ENCODE peak calls at places on chromosome 7, in nine cellular contexts. G is heart left ventricle; K is NCI-H1105; Q is HS-5; U is stimulated activated naive CD8-positive, alpha-beta T cell treated with anti-CD3 and anti-CD28 coated beads, Interleukin-15, Interleukin-2, amounts not matched to agents 100 U/mL and 50 U/mL, for 24 hours; Y is endothelial cell; I is stimulated activated CD4-positive, alpha-beta T cell treated with anti-CD3 and anti-CD28 coated beads, TNF-alpha, amount 100 ng/mL, for 4 hours; H is AG04450; L is ovary. P is an unnamed sample.
A peak's percentile ranks its signal among the peaks of the same experiment; 100 is the strongest.

GRCh38 chr7:105246195-105247078 is 142.3 kb downstream of the SRPK2 start:
- DNase-seq in G (no peak), K (no peak), Q (no peak), U (no peak), Y (no peak), I (no peak), H (no peak), L (no peak), P (no peak)

GRCh38 chr7:80218723-80219122 is 84.1 kb downstream of the GNAI1 start:
- DNase-seq in G (no peak), K (no peak), Q (peak; percentile 63), U (no peak), Y (no peak), I (no peak), H (peak; percentile 45), L (no peak), P (no peak)

GRCh38 chr7:138752568-138753518 is 45.0 kb upstream of the TMEM213 start:
- DNase-seq in G (peak; percentile 70), K (peak; percentile 82), Q (no peak), U (peak; percentile 83), Y (no peak), I (peak; percentile 90), H (no peak), L (no peak), P (no peak)

GRCh38 chr7:158072889-158073730 is 514.5 kb downstream of the PTPRN2 start:
- DNase-seq in G (no peak), K (no peak), Q (no peak), U (no peak), Y (no peak), I (no peak), H (no peak), L (no peak), P (no peak)

GRCh38 chr7:12581897-12582296 is 11.4 kb downstream of the SCIN start:
- DNase-seq in G (no peak), K (no peak), Q (peak; percentile 70), U (no peak), Y (no peak), I (no peak), H (peak; percentile 3), L (no peak), P (no peak)

GRCh38 chr7:65951837-65952578 is 30.0 kb downstream of the GUSB start:
- DNase-seq in G (no peak), K (no peak), Q (no peak), U (no peak), Y (no peak), I (no peak), H (no peak), L (no peak), P (no peak)

GRCh38 chr7:5077740-5078139 is 32.1 kb downstream of the RBAK start:
- DNase-seq in G (no peak), K (peak; percentile 35), Q (no peak), U (no peak), Y (no peak), I (no peak), H (no peak), L (no peak), P (no peak)

GRCh38 chr7:40047661-40048060 is 86.8 kb downstream of the MPLKIP start:
- DNase-seq in G (no peak), K (no peak), Q (no peak), U (no peak), Y (no peak), I (no peak), H (no peak), L (no peak), P (no peak)

GRCh38 chr7:30276203-30276900 is 8.0 kb upstream of the ZNRF2 start:
- DNase-seq in G (no peak), K (peak; percentile 5), Q (no peak), U (peak; percentile 51), Y (peak; percentile 51), I (no peak), H (no peak), L (peak; percentile 43), P (peak; percentile 70)

GRCh38 chr7:151550601-151551286 is 31.0 kb upstream of the RHEB start:
- DNase-seq in G (no peak), K (no peak), Q (no peak), U (no peak), Y (no peak), I (no peak), H (peak; percentile 79), L (no peak), P (no peak)

GRCh38 chr7:35605760-35606159 is 89.2 kb downstream of the HERPUD2 start:
- DNase-seq in G (no peak), K (no peak), Q (peak; percentile 49), U (no peak), Y (no peak), I (no peak), H (peak; percentile 41), L (no peak), P (no peak)

GRCh38 chr7:135965602-135966001 is 11.6 kb downstream of the MTPN start:
- DNase-seq in G (no peak), K (no peak), Q (no peak), U (no peak), Y (no peak), I (no peak), H (no peak), L (no peak), P (no peak)

GRCh38 chr7:106225856-106226255 is 58.9 kb downstream of the NAMPT start:
- DNase-seq in G (no peak), K (no peak), Q (peak; percentile 15), U (no peak), Y (no peak), I (no peak), H (no peak), L (no peak), P (no peak)